ENCODE peak calls at places on chromosomes 13 and 19, in six cellular contexts. U, V, W, A, N and L are unnamed samples.

GRCh38 chr19:53865918-53866696 is 1.6 kb upstream of the MYADM start:
- DNase-seq in U (no peak), V (peak), W (peak), N (no peak), A (peak), L (no peak)

GRCh38 chr13:41150058-41150457 is 17.5 kb upstream of the KBTBD6 start:
- DNase-seq in N (no peak), U (no peak), W (no peak), A (no peak), V (no peak), L (no peak)

GRCh38 chr13:53042897-53043296 is 14.3 kb downstream of the OLFM4 start:
- DNase-seq in V (no peak), W (no peak), N (no peak), A (no peak), U (no peak), L (no peak)

GRCh38 chr13:80274643-80275042 is 66.3 kb downstream of the SPRY2 start:
- DNase-seq in U (no peak), W (no peak), A (no peak), N (no peak), V (no peak), L (no peak)

GRCh38 chr19:21134934-21135366 is 6.9 kb upstream of the ZNF431 start:
- DNase-seq in A (no peak), U (no peak), V (no peak), N (no peak), W (no peak), L (no peak)

GRCh38 chr13:25292301-25292700 is 5.0 kb upstream of the MTMR6 start:
- DNase-seq in V (peak), A (no peak), U (no peak), W (peak), N (no peak), L (no peak)

GRCh38 chr13:22517544-22517943 is 663.2 kb upstream of the SGCG start:
- DNase-seq in V (no peak), U (no peak), W (peak), A (no peak), N (no peak), L (no peak)

GRCh38 chr19:45905016-45905415 is 2.6 kb upstream of the MYPOP start:
- DNase-seq in A (no peak), W (no peak), U (no peak), N (no peak), V (no peak), L (no peak)

GRCh38 chr13:50476579-50476978 is 366.9 kb downstream of the DLEU7 start:
- DNase-seq in A (no peak), V (no peak), U (no peak), W (no peak), N (no peak), L (no peak)

GRCh38 chr13:40230833-40231266 is 435.6 kb downstream of the FOXO1 start:
- DNase-seq in A (no peak), N (no peak), U (no peak), W (no peak), V (no peak), L (no peak)

GRCh38 chr13:67204731-67205130 is 25.4 kb downstream of the PCDH9 start:
- DNase-seq in W (no peak), V (no peak), N (no peak), U (no peak), A (no peak), L (no peak)

GRCh38 chr13:39054112-39054511 is 15.9 kb downstream of the NHLRC3 start:
- DNase-seq in U (no peak), V (no peak), A (no peak), W (no peak), N (no peak), L (no peak)

GRCh38 chr13:39527961-39528720 is 74.9 kb downstream of the LHFPL6 start:
- DNase-seq in V (peak), N (no peak), A (peak), U (no peak), W (no peak), L (no peak)

GRCh38 chr19:15247107-15248014 is 15.1 kb upstream of the EPHX3 start:
- DNase-seq in U (no peak), W (no peak), V (no peak), N (no peak), A (no peak), L (no peak)

GRCh38 chr13:75927183-75927582 is 291.1 kb downstream of the LMO7 start:
- DNase-seq in U (no peak), N (no peak), W (no peak), V (no peak), A (no peak), L (no peak)

GRCh38 chr19:47172666-47173455 is 42.2 kb downstream of the SAE1 start:
- DNase-seq in N (no peak), U (no peak), V (no peak), A (no peak), W (no peak), L (no peak)

GRCh38 chr13:31042501-31043165 is 110.2 kb downstream of the TEX26 start:
- DNase-seq in W (no peak), U (no peak), V (no peak), A (no peak), N (no peak), L (no peak)

GRCh38 chr19:2111425-2111824 is 14.7 kb downstream of the IZUMO4 start:
- DNase-seq in A (no peak), V (no peak), W (no peak), U (no peak), N (no peak), L (no peak)

GRCh38 chr13:27276188-27276587 is 5.6 kb downstream of the RASL11A start:
- DNase-seq in U (no peak), V (peak), N (no peak), A (no peak), W (no peak), L (no peak)

GRCh38 chr13:65034266-65034665 is 2195.9 kb downstream of the PCDH9 start:
- DNase-seq in W (no peak), A (no peak), N (no peak), U (no peak), V (peak), L (no peak)

GRCh38 chr13:42847891-42848663 is 66.7 kb downstream of the FAM216B start:
- DNase-seq in V (no peak), A (no peak), U (no peak), W (no peak), N (no peak), L (no peak)

GRCh38 chr13:20159646-20160345 is 1.1 kb downstream of the GJA3 start:
- DNase-seq in N (no peak), A (no peak), V (no peak), W (no peak), U (no peak), L (no peak)

GRCh38 chr13:51324714-51325440 is 14.6 kb upstream of the SERPINE3 start:
- DNase-seq in U (no peak), W (peak), A (no peak), V (no peak), N (no peak), L (no peak)

GRCh38 chr19:34580055-34580336 is 97.0 kb downstream of the SCGB2B2 start:
- DNase-seq in N (no peak), U (no peak), W (no peak), A (no peak), V (no peak), L (no peak)

GRCh38 chr13:31434613-31435012 is 234.8 kb downstream of the B3GLCT start:
- DNase-seq in A (no peak), V (no peak), U (no peak), W (no peak), N (no peak), L (no peak)

GRCh38 chr19:42083537-42083936 is 7.6 kb downstream of the ZNF574 start:
- DNase-seq in V (no peak), W (no peak), A (no peak), U (no peak), N (no peak), L (no peak)

GRCh38 chr19:8580710-8581281 is 3.6 kb upstream of the MYO1F start:
- DNase-seq in V (peak), N (peak), A (peak), U (peak), W (peak), L (peak)

GRCh38 chr19:16355293-16356043 is 30.8 kb downstream of the KLF2 start:
- DNase-seq in V (no peak), W (no peak), U (no peak), A (no peak), N (no peak), L (no peak)

GRCh38 chr19:32581704-32582164 is 744 bp downstream of the PDCD5 start:
- DNase-seq in N (no peak), V (peak), A (no peak), U (no peak), W (peak), L (peak)

GRCh38 chr13:83940742-83941141 is 58.5 kb upstream of the SLITRK1 start:
- DNase-seq in U (no peak), W (no peak), A (no peak), N (no peak), V (no peak), L (no peak)

DNA sequence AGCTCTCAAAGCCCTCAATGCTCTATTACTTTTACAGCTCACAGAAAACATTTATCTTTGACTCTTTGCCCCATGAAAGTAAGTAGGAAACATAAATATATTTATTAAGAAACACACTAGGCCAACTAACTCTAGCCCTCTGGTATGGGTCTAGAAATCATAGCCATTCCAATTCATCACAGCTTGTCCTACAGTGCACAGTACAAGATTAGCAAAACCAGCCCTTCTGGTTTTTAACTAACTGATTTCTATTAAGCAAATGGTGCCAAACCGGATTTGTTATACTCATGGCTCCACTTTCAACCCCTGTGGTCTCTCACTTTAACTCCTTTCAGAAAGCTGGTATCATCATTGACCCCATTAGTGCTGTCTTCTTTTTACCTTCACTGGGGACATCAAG is 5.6 kb upstream of the LRRC63 start:
- DNase-seq in N (no peak), U (no peak), A (no peak), W (no peak), V (no peak), L (no peak)
- TF ChIP-seq POLR2AphosphoS5 in N (no peak), U (no peak), A (no peak), W (no peak), V (no peak), L (no peak)

GRCh38 chr19:4441994-4442845 is 15.4 kb downstream of the UBXN6 start:
- DNase-seq in A (no peak), W (no peak), N (no peak), U (no peak), V (no peak), L (no peak)
- TF ChIP-seq POLR2AphosphoS5 in A (no peak), W (no peak), N (no peak), U (no peak), V (no peak), L (peak)

GRCh38 chr13:21355304-21355703 is 103.8 kb downstream of the ZDHHC20 start:
- DNase-seq in V (no peak), A (no peak), W (no peak), U (no peak), N (no peak), L (no peak)
- TF ChIP-seq POLR2AphosphoS5 in V (no peak), A (no peak), W (no peak), U (no peak), N (no peak), L (no peak)

GRCh38 chr19:5705552-5705951 is 14.4 kb downstream of the LONP1 start:
- DNase-seq in W (no peak), U (no peak), V (peak), A (no peak), N (no peak), L (no peak)
- TF ChIP-seq POLR2AphosphoS5 in W (no peak), U (no peak), V (no peak), A (no peak), N (no peak), L (no peak)

DNA sequence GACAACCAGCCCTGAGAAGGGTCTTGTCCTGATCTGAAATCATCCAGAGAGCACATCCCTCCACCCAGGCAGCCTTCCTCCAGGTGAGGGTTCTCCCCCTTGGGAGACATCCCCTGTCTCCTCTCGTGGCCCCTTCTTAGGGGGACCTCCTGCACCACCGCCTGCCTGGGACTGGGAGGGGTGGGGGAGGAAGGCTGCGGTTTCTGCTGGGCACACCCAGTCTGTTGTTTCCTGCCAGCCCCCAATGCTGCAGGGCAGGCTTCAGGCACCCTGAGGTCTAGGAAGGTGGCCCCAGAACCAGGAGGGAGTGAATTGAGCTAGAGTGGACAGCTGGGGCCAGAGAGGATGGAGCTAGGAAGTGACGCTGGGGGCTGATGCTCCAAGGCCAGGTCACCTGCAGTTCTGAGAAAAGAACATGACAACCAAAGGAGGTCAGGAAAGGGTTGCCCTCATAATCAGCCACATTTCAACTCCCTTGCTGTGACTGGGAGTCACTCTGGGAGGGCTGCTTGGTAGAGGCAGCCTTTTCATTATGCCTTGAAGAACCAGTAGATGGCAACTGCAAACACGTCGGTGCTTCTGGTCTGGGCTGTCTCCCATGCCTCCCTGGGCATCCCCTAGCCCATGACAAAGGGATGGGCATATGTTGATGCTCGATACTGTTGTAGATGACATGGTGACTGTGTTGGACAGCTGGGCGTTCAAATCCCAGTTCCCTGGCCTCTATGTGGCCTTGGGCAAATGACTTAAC is 1.4 kb downstream of the ARHGEF18 start:
- DNase-seq in U (no peak), V (no peak), W (no peak), N (no peak), A (no peak), L (no peak)
- TF ChIP-seq POLR2AphosphoS5 in U (no peak), V (no peak), W (no peak), N (no peak), A (no peak), L (no peak)

GRCh38 chr13:21435710-21436151 is 23.4 kb downstream of the ZDHHC20 start:
- DNase-seq in V (no peak), W (no peak), A (peak), U (no peak), N (peak), L (no peak)
- TF ChIP-seq POLR2AphosphoS5 in V (no peak), W (no peak), A (no peak), U (peak), N (no peak), L (no peak)